ENCODE peak calls at places on chromosomes 1 and 21, in ten cellular contexts. One of them, this sample, is unnamed.
A peak's percentile ranks its signal among the peaks of the same experiment; 100 is the strongest.

GRCh38 chr21:33051925-33052324 is 18.0 kb upstream of the OLIG1 start:
- DNase-seq in CD8-positive, alpha-beta T cell: no peak
- DNase-seq in fibroblast of lung: no peak
- DNase-seq in transverse colon: no peak
- DNase-seq in OCI-LY7: no peak
- DNase-seq in suprapubic skin: no peak
- DNase-seq in HepG2: no peak
- DNase-seq in AG04450: no peak
- DNase-seq in ovary: no peak
- DNase-seq in right atrium auricular region: no peak
- DNase-seq in this sample: no peak

GRCh38 chr1:197902454-197903195 is at the start of gene C1orf53:
- DNase-seq in HepG2: peak; percentile 71
- DNase-seq in OCI-LY7: peak; percentile 91
- DNase-seq in suprapubic skin: peak; percentile 83
- DNase-seq in transverse colon: peak; percentile 91
- DNase-seq in ovary: peak; percentile 90
- DNase-seq in right atrium auricular region: peak; percentile 73
- DNase-seq in fibroblast of lung: peak; percentile 90
- DNase-seq in CD8-positive, alpha-beta T cell: peak; percentile 74
- DNase-seq in AG04450: peak; percentile 61
- DNase-seq in this sample: no peak

GRCh38 chr1:180691322-180691721 is 59.5 kb downstream of the XPR1 start:
- DNase-seq in ovary: no peak
- DNase-seq in suprapubic skin: no peak
- DNase-seq in HepG2: no peak
- DNase-seq in AG04450: no peak
- DNase-seq in OCI-LY7: no peak
- DNase-seq in right atrium auricular region: no peak
- DNase-seq in CD8-positive, alpha-beta T cell: no peak
- DNase-seq in fibroblast of lung: no peak
- DNase-seq in transverse colon: no peak
- DNase-seq in this sample: no peak

GRCh38 chr21:41914358-41914757 is 35.2 kb upstream of the PRDM15 start:
- DNase-seq in transverse colon: no peak
- DNase-seq in fibroblast of lung: no peak
- DNase-seq in HepG2: no peak
- DNase-seq in ovary: no peak
- DNase-seq in CD8-positive, alpha-beta T cell: no peak
- DNase-seq in right atrium auricular region: no peak
- DNase-seq in OCI-LY7: no peak
- DNase-seq in AG04450: no peak
- DNase-seq in suprapubic skin: no peak
- DNase-seq in this sample: no peak

GRCh38 chr1:197614916-197615692 is 160.2 kb downstream of the DENND1B start:
- DNase-seq in transverse colon: peak; percentile 19
- DNase-seq in suprapubic skin: no peak
- DNase-seq in HepG2: peak; percentile 60
- DNase-seq in AG04450: peak; percentile 15
- DNase-seq in OCI-LY7: peak; percentile 53
- DNase-seq in right atrium auricular region: no peak
- DNase-seq in CD8-positive, alpha-beta T cell: peak; percentile 14
- DNase-seq in fibroblast of lung: peak; percentile 53
- DNase-seq in ovary: no peak
- DNase-seq in this sample: no peak

GRCh38 chr1:203121186-203122015 is 6.1 kb upstream of the ADORA1 start:
- DNase-seq in suprapubic skin: peak; percentile 52
- DNase-seq in HepG2: no peak
- DNase-seq in transverse colon: no peak
- DNase-seq in fibroblast of lung: no peak
- DNase-seq in ovary: no peak
- DNase-seq in CD8-positive, alpha-beta T cell: peak; percentile 9
- DNase-seq in right atrium auricular region: peak; percentile 44
- DNase-seq in OCI-LY7: no peak
- DNase-seq in AG04450: no peak
- DNase-seq in this sample: no peak

GRCh38 chr1:51328279-51328678 is 2.1 kb downstream of the TTC39A start:
- DNase-seq in OCI-LY7: no peak
- DNase-seq in ovary: no peak
- DNase-seq in fibroblast of lung: no peak
- DNase-seq in suprapubic skin: no peak
- DNase-seq in AG04450: peak; percentile 16
- DNase-seq in HepG2: no peak
- DNase-seq in CD8-positive, alpha-beta T cell: no peak
- DNase-seq in right atrium auricular region: no peak
- DNase-seq in transverse colon: no peak
- DNase-seq in this sample: no peak

GRCh38 chr1:115299266-115299665 is 38.8 kb downstream of the NGF start:
- DNase-seq in HepG2: no peak
- DNase-seq in AG04450: no peak
- DNase-seq in fibroblast of lung: no peak
- DNase-seq in suprapubic skin: no peak
- DNase-seq in OCI-LY7: no peak
- DNase-seq in transverse colon: no peak
- DNase-seq in CD8-positive, alpha-beta T cell: no peak
- DNase-seq in ovary: no peak
- DNase-seq in right atrium auricular region: no peak
- DNase-seq in this sample: no peak

GRCh38 chr1:9842781-9843575 is 19.2 kb upstream of the CLSTN1 start:
- DNase-seq in AG04450: no peak
- DNase-seq in right atrium auricular region: no peak
- DNase-seq in suprapubic skin: no peak
- DNase-seq in OCI-LY7: no peak
- DNase-seq in CD8-positive, alpha-beta T cell: no peak
- DNase-seq in transverse colon: peak; percentile 63
- DNase-seq in fibroblast of lung: no peak
- DNase-seq in HepG2: no peak
- DNase-seq in ovary: no peak
- DNase-seq in this sample: peak; percentile 85

GRCh38 chr1:40519517-40519916 is 10.9 kb downstream of the EXO5 start:
- DNase-seq in ovary: no peak
- DNase-seq in right atrium auricular region: no peak
- DNase-seq in fibroblast of lung: no peak
- DNase-seq in OCI-LY7: no peak
- DNase-seq in suprapubic skin: no peak
- DNase-seq in transverse colon: no peak
- DNase-seq in HepG2: no peak
- DNase-seq in CD8-positive, alpha-beta T cell: no peak
- DNase-seq in AG04450: no peak
- DNase-seq in this sample: no peak
- H3K9me3 ChIP-seq in ovary: no peaks in the 10 kb centered on the region
- H3K9me3 ChIP-seq in right atrium auricular region: no peaks in the 10 kb centered on the region
- H3K9me3 ChIP-seq in fibroblast of lung: no peaks in the 10 kb centered on the region
- H3K9me3 ChIP-seq in OCI-LY7: no peaks in the 10 kb centered on the region
- H3K9me3 ChIP-seq in suprapubic skin: no peaks in the 10 kb centered on the region
- H3K9me3 ChIP-seq in transverse colon: peaks cover 23% of the 10 kb centered on the region
- H3K9me3 ChIP-seq in HepG2: no peaks in the 10 kb centered on the region
- H3K9me3 ChIP-seq in CD8-positive, alpha-beta T cell: peaks cover 5% of the 10 kb centered on the region
- H3K9me3 ChIP-seq in AG04450: peaks cover 57% of the 10 kb centered on the region
- H3K9me3 ChIP-seq in this sample: no peaks in the 10 kb centered on the region

GRCh38 chr21:31753949-31754348 is 22.0 kb upstream of the SCAF4 start:
- DNase-seq in ovary: no peak
- DNase-seq in fibroblast of lung: no peak
- DNase-seq in CD8-positive, alpha-beta T cell: no peak
- DNase-seq in suprapubic skin: no peak
- DNase-seq in HepG2: no peak
- DNase-seq in OCI-LY7: no peak
- DNase-seq in right atrium auricular region: no peak
- DNase-seq in AG04450: no peak
- DNase-seq in transverse colon: no peak
- DNase-seq in this sample: no peak

GRCh38 chr21:31756787-31757186 is 24.9 kb upstream of the SCAF4 start:
- DNase-seq in ovary: no peak
- DNase-seq in CD8-positive, alpha-beta T cell: no peak
- DNase-seq in fibroblast of lung: no peak
- DNase-seq in suprapubic skin: no peak
- DNase-seq in HepG2: no peak
- DNase-seq in transverse colon: no peak
- DNase-seq in right atrium auricular region: no peak
- DNase-seq in OCI-LY7: no peak
- DNase-seq in AG04450: no peak
- DNase-seq in this sample: no peak

GRCh38 chr21:31752967-31753366 is 21.0 kb upstream of the SCAF4 start:
- DNase-seq in HepG2: no peak
- DNase-seq in ovary: no peak
- DNase-seq in AG04450: no peak
- DNase-seq in transverse colon: no peak
- DNase-seq in right atrium auricular region: no peak
- DNase-seq in OCI-LY7: no peak
- DNase-seq in suprapubic skin: no peak
- DNase-seq in fibroblast of lung: no peak
- DNase-seq in CD8-positive, alpha-beta T cell: no peak
- DNase-seq in this sample: no peak

GRCh38 chr21:31754561-31754960 is 22.6 kb upstream of the SCAF4 start:
- DNase-seq in ovary: no peak
- DNase-seq in CD8-positive, alpha-beta T cell: no peak
- DNase-seq in suprapubic skin: no peak
- DNase-seq in OCI-LY7: no peak
- DNase-seq in HepG2: no peak
- DNase-seq in fibroblast of lung: no peak
- DNase-seq in transverse colon: no peak
- DNase-seq in AG04450: no peak
- DNase-seq in right atrium auricular region: no peak
- DNase-seq in this sample: no peak

DNA sequence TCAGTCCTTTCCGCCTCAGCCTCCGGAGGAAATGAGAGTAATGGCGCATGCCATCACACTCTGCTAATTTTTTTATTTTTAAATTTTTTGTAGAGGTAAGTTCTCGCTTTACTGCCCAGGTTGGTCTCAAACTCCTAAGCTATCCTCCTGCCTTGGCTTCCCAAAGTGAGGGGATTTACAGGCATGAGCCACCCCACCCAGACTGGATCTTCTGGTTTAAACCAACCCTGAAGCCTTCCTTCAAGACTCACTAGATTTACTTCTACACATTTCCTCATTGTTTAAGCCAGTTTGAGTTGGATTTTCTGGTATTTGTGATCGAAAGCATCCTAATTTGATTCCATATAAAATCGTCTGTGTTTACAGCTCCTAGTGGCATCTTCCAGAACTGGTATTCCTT is 23.1 kb upstream of the SCAF4 start:
- DNase-seq in CD8-positive, alpha-beta T cell: no peak
- DNase-seq in suprapubic skin: no peak
- DNase-seq in transverse colon: no peak
- DNase-seq in OCI-LY7: no peak
- DNase-seq in AG04450: no peak
- DNase-seq in fibroblast of lung: no peak
- DNase-seq in HepG2: no peak
- DNase-seq in right atrium auricular region: no peak
- DNase-seq in ovary: no peak
- DNase-seq in this sample: no peak
- TF ChIP-seq CTCF in CD8-positive, alpha-beta T cell: no peak
- TF ChIP-seq CTCF in suprapubic skin: no peak
- TF ChIP-seq CTCF in transverse colon: no peak
- TF ChIP-seq CTCF in OCI-LY7: no peak
- TF ChIP-seq CTCF in AG04450: no peak
- TF ChIP-seq CTCF in fibroblast of lung: no peak
- TF ChIP-seq CTCF in HepG2: no peak
- TF ChIP-seq CTCF in right atrium auricular region: no peak
- TF ChIP-seq CTCF in ovary: no peak
- TF ChIP-seq CTCF in this sample: no peak

GRCh38 chr1:89657886-89658285 is 25.0 kb downstream of the LRRC8C start:
- DNase-seq in ovary: no peak
- DNase-seq in fibroblast of lung: peak; percentile 20
- DNase-seq in HepG2: no peak
- DNase-seq in AG04450: no peak
- DNase-seq in transverse colon: no peak
- DNase-seq in CD8-positive, alpha-beta T cell: no peak
- DNase-seq in OCI-LY7: peak; percentile 29
- DNase-seq in suprapubic skin: no peak
- DNase-seq in right atrium auricular region: no peak
- DNase-seq in this sample: no peak

GRCh38 chr1:89660086-89660946 is 27.4 kb downstream of the LRRC8C start:
- DNase-seq in ovary: no peak
- DNase-seq in transverse colon: no peak
- DNase-seq in suprapubic skin: no peak
- DNase-seq in HepG2: no peak
- DNase-seq in fibroblast of lung: no peak
- DNase-seq in OCI-LY7: no peak
- DNase-seq in AG04450: no peak
- DNase-seq in CD8-positive, alpha-beta T cell: no peak
- DNase-seq in right atrium auricular region: no peak
- DNase-seq in this sample: no peak

DNA sequence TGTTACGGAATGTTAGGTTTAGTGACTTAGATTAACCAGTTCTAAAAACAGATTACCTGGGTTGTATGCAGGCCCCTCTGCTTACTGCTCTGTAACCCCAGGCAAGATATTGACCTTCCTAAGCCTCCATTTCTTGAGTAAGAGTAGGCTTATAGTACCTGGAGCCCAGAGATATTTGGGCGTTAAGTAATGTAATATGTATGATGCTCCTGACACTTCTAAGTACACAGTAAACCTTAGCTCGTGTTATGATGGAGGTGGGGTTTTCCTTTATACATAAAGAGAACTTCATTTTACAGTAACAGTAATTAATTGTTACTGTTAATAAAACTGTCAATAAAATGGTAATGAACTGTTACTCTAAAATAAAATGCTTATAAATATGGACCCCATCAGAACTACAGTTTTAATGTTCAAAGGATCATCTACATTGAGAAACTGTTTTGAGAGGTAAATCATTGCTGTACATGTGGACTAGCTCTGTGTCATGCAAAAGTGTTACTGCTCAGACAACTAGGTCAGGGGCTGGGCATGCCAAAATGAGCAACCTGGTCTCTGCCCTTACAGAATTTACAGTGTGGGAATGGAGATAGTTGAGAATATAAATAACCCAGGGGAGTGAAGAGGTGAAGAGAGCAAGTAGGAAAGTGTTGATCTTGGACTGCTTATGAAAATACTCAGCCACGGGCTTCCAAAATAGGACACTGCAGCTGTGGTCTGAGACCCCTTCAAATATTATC is 26.6 kb downstream of the LRRC8C start:
- DNase-seq in ovary: no peak
- DNase-seq in fibroblast of lung: no peak
- DNase-seq in suprapubic skin: no peak
- DNase-seq in CD8-positive, alpha-beta T cell: no peak
- DNase-seq in AG04450: no peak
- DNase-seq in transverse colon: no peak
- DNase-seq in HepG2: no peak
- DNase-seq in right atrium auricular region: no peak
- DNase-seq in OCI-LY7: no peak
- DNase-seq in this sample: no peak
- H3K9me3 ChIP-seq in ovary: no peaks in the 10 kb centered on the region
- H3K9me3 ChIP-seq in fibroblast of lung: no peaks in the 10 kb centered on the region
- H3K9me3 ChIP-seq in suprapubic skin: peaks cover 2% of the 10 kb centered on the region
- H3K9me3 ChIP-seq in CD8-positive, alpha-beta T cell: no peaks in the 10 kb centered on the region
- H3K9me3 ChIP-seq in AG04450: peaks cover 3% of the 10 kb centered on the region
- H3K9me3 ChIP-seq in transverse colon: no peaks in the 10 kb centered on the region
- H3K9me3 ChIP-seq in HepG2: no peaks in the 10 kb centered on the region
- H3K9me3 ChIP-seq in right atrium auricular region: no peaks in the 10 kb centered on the region
- H3K9me3 ChIP-seq in OCI-LY7: no peaks in the 10 kb centered on the region
- H3K9me3 ChIP-seq in this sample: no peaks in the 10 kb centered on the region

DNA sequence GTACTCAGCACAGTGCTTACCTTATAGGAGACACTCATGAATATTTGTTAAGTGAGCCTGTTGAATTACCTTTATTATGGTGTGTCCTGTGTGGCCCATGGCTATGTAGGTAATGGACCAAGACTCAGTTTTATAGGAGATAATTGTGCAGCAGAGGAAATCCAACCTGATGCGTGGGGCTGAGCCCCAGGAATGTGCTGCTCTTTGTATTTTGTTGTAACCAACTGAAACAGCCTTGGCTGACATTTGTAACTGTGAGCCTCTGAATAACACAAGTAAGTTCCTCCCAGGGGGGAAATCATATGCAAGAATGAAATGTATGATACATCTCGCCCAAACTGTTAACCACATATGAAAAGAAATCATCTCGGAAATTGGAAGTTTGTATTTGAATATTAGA is 364.2 kb upstream of the ZP4 start:
- DNase-seq in ovary: no peak
- DNase-seq in transverse colon: no peak
- DNase-seq in CD8-positive, alpha-beta T cell: no peak
- DNase-seq in AG04450: no peak
- DNase-seq in HepG2: no peak
- DNase-seq in fibroblast of lung: no peak
- DNase-seq in right atrium auricular region: no peak
- DNase-seq in OCI-LY7: no peak
- DNase-seq in suprapubic skin: no peak
- DNase-seq in this sample: no peak
- TF ChIP-seq CTCF in ovary: no peak
- TF ChIP-seq CTCF in transverse colon: no peak
- TF ChIP-seq CTCF in CD8-positive, alpha-beta T cell: no peak
- TF ChIP-seq CTCF in AG04450: no peak
- TF ChIP-seq CTCF in HepG2: no peak
- TF ChIP-seq CTCF in fibroblast of lung: no peak
- TF ChIP-seq CTCF in right atrium auricular region: no peak
- TF ChIP-seq CTCF in OCI-LY7: no peak
- TF ChIP-seq CTCF in suprapubic skin: no peak
- TF ChIP-seq CTCF in this sample: no peak